ENCODE peak calls at places on chromosome 21, in ten cellular contexts. D is stomach; M is BE2C; C is mucosa of descending colon; S is IMR-90; Q is cardiac muscle cell; X is uterus; Z is lower lobe of right lung; P is CD4-positive, alpha-beta memory T cell; U is CD8-positive, alpha-beta memory T cell. O is an unnamed sample. For H3K4me1, the result is how much of the 10 kb centered on the place peaks cover.

GRCh38 chr21:36700295-36700960 is 1.5 kb downstream of the SIM2 start:
- DNase-seq in D (no peak), M (no peak), C (no peak), S (no peak), Q (no peak), X (no peak), Z (no peak), P (no peak), U (no peak), O (no peak)

GRCh38 chr21:46388206-46388880 is 64.4 kb downstream of the PCNT start:
- DNase-seq in D (no peak), M (no peak), C (no peak), S (no peak), Q (no peak), X (no peak), Z (no peak), P (no peak), U (no peak), O (no peak)

GRCh38 chr21:16454371-16454770 is 724.6 kb downstream of the USP25 start:
- DNase-seq in D (no peak), M (no peak), C (no peak), S (no peak), Q (peak), X (no peak), Z (no peak), P (no peak), U (no peak), O (peak)

GRCh38 chr21:31693222-31693621 is 33.7 kb downstream of the SOD1 start:
- DNase-seq in D (no peak), M (no peak), C (no peak), S (no peak), Q (no peak), X (no peak), Z (no peak), P (no peak), U (no peak), O (no peak)

GRCh38 chr21:29860346-29860745 is 79.5 kb downstream of the GRIK1 start:
- DNase-seq in D (no peak), M (no peak), C (no peak), S (no peak), Q (no peak), X (no peak), Z (no peak), P (no peak), U (no peak), O (no peak)

GRCh38 chr21:15421521-15421920 is 308.3 kb upstream of the USP25 start:
- DNase-seq in D (no peak), M (no peak), C (no peak), S (no peak), Q (no peak), X (no peak), Z (no peak), P (no peak), U (no peak), O (no peak)

GRCh38 chr21:29258626-29259335 is 39.9 kb upstream of the BACH1 start:
- DNase-seq in D (no peak), M (no peak), C (no peak), S (peak), Q (peak), X (no peak), Z (no peak), P (no peak), U (no peak), O (peak)

GRCh38 chr21:36860736-36861594 is 105.5 kb downstream of the HLCS start:
- DNase-seq in D (no peak), M (no peak), C (no peak), S (peak), Q (peak), X (no peak), Z (no peak), P (no peak), U (no peak), O (peak)

GRCh38 chr21:32572574-32573420 is 12.5 kb downstream of the TCP10L start:
- DNase-seq in D (peak), M (peak), C (peak), S (no peak), Q (no peak), X (no peak), Z (no peak), P (no peak), U (no peak), O (no peak)

GRCh38 chr21:21664871-21665270 is 666.7 kb downstream of the NCAM2 start:
- DNase-seq in D (no peak), M (no peak), C (no peak), S (peak), Q (peak), X (no peak), Z (no peak), P (no peak), U (no peak), O (no peak)

GRCh38 chr21:32196001-32196400 is 82.8 kb downstream of the MIS18A start:
- DNase-seq in D (no peak), M (no peak), C (no peak), S (no peak), Q (no peak), X (no peak), Z (no peak), P (no peak), U (no peak), O (no peak)

GRCh38 chr21:15754640-15755039 is 24.9 kb downstream of the USP25 start:
- DNase-seq in D (no peak), M (no peak), C (no peak), S (peak), Q (peak), X (no peak), Z (no peak), P (no peak), U (no peak), O (peak)

GRCh38 chr21:17802568-17802967 is 16.6 kb downstream of the C21orf91 start:
- DNase-seq in D (no peak), M (no peak), C (no peak), S (peak), Q (peak), X (no peak), Z (no peak), P (no peak), U (no peak), O (peak)

GRCh38 chr21:38351961-38352521 is 95.2 kb downstream of the KCNJ15 start:
- DNase-seq in D (no peak), M (no peak), C (no peak), S (peak), Q (peak), X (no peak), Z (no peak), P (no peak), U (no peak), O (peak)

GRCh38 chr21:40696246-40696645 is 150.7 kb downstream of the DSCAM start:
- DNase-seq in D (no peak), M (no peak), C (no peak), S (no peak), Q (no peak), X (no peak), Z (no peak), P (no peak), U (no peak), O (no peak)

GRCh38 chr21:46326110-46326703 is 2.3 kb downstream of the PCNT start:
- DNase-seq in D (no peak), M (no peak), C (no peak), S (no peak), Q (no peak), X (no peak), Z (no peak), P (no peak), U (no peak), O (no peak)

GRCh38 chr21:45990049-45990711 is 8.6 kb downstream of the COL6A1 start:
- DNase-seq in D (no peak), M (peak), C (peak), S (no peak), Q (no peak), X (peak), Z (peak), P (no peak), U (no peak), O (no peak)

GRCh38 chr21:16198546-16198945 is 468.8 kb downstream of the USP25 start:
- DNase-seq in D (no peak), M (no peak), C (no peak), S (no peak), Q (peak), X (no peak), Z (no peak), P (no peak), U (no peak), O (no peak)

GRCh38 chr21:33278736-33279135 is 12.6 kb downstream of the IL10RB start:
- DNase-seq in D (no peak), M (no peak), C (no peak), S (peak), Q (no peak), X (no peak), Z (no peak), P (no peak), U (no peak), O (peak)

GRCh38 chr21:39186676-39187075 is 3.4 kb upstream of the PSMG1 start:
- DNase-seq in D (no peak), M (no peak), C (no peak), S (no peak), Q (no peak), X (no peak), Z (no peak), P (no peak), U (no peak), O (no peak)

GRCh38 chr21:33032434-33033047 is 6.8 kb downstream of the OLIG2 start:
- DNase-seq in D (no peak), M (no peak), C (no peak), S (no peak), Q (no peak), X (no peak), Z (no peak), P (no peak), U (no peak), O (no peak)

GRCh38 chr21:37849703-37850102 is 66.6 kb downstream of the KCNJ6 start:
- DNase-seq in D (no peak), M (no peak), C (no peak), S (peak), Q (peak), X (no peak), Z (no peak), P (no peak), U (no peak), O (peak)

GRCh38 chr21:29163381-29164115 is 33.1 kb downstream of the MAP3K7CL start:
- DNase-seq in D (no peak), M (no peak), C (no peak), S (no peak), Q (peak), X (no peak), Z (peak), P (no peak), U (no peak), O (peak)

GRCh38 chr21:29104239-29104708 is 26.2 kb upstream of the MAP3K7CL start:
- DNase-seq in D (no peak), M (no peak), C (no peak), S (peak), Q (no peak), X (no peak), Z (no peak), P (no peak), U (no peak), O (peak)

GRCh38 chr21:17537299-17537698 is 24.5 kb downstream of the CXADR start:
- DNase-seq in D (no peak), M (no peak), C (no peak), S (no peak), Q (no peak), X (no peak), Z (no peak), P (no peak), U (no peak), O (peak)

GRCh38 chr21:39581414-39581813 is 31.3 kb upstream of the B3GALT5 start:
- DNase-seq in D (no peak), M (no peak), C (no peak), S (no peak), Q (no peak), X (no peak), Z (no peak), P (no peak), U (no peak), O (no peak)

GRCh38 chr21:29025328-29025713 is 853 bp downstream of the USP16 start:
- DNase-seq in D (no peak), M (no peak), C (no peak), S (peak), Q (peak), X (no peak), Z (no peak), P (no peak), U (peak), O (peak)

DNA sequence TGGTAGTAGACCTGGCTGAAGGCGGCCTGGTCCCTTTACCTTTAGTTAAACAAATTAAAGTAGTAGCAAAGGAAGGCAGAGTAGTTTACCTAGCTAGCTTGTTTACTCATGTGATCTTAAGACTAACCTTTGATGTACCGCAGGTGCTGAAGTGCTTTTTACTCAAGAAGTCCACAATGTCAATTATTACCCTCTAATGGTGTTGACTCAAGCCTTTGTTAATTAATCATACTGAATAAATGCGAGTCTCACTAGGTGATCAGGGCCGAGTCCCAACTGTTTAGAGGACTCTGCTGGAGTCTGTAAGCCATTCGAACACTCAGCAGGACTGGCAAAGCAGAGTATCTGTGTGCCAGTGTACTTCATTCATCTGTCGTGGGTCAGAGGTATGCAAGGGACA is 381.1 kb upstream of the NCAM2 start:
- DNase-seq in D (peak), M (no peak), C (no peak), S (no peak), Q (no peak), X (no peak), Z (no peak), P (no peak), U (no peak), O (no peak)
- H3K4me1 ChIP-seq in D (under half), M (under half), C (under half), S (under half), Q (under half), X (under half), Z (under half), P (under half), U (under half), O (under half)

DNA sequence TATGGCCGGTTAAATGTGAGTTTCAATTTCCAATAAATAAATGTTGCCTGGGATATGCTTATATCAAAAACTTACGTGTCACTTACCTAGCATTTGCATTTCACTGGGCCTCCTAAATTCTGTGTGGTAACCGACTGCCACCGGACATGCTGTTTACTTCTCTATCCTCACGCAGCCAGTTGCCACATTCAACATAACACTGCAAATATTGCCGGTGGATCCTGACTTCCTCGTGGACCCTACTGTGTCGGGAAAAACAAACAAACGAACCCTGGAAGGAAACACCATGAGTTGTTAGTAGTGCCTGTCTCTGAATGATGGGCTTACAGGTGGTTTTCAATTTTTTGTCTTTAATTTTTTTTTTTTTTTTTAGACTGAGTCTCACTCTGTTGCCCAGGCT is 54.1 kb downstream of the RIPK4 start:
- DNase-seq in D (no peak), M (no peak), C (no peak), S (no peak), Q (no peak), X (no peak), Z (no peak), P (no peak), U (no peak), O (no peak)
- H3K4me3 ChIP-seq in D (no peak), M (no peak), C (no peak), S (no peak), Q (no peak), X (no peak), Z (no peak), P (no peak), U (no peak), O (no peak)

GRCh38 chr21:35024071-35024420 is 25.1 kb downstream of the RUNX1 start:
- DNase-seq in D (no peak), M (no peak), C (peak), S (no peak), Q (no peak), X (no peak), Z (no peak), P (no peak), U (no peak), O (no peak)
- H3K4me1 ChIP-seq in D (under half), M (under half), C (under half), S (under half), Q (under half), X (under half), Z (under half), P (half or more), U (half or more), O (under half)

GRCh38 chr21:41953831-41954653 is at the start of gene C2CD2:
- DNase-seq in D (peak), M (peak), C (peak), S (peak), Q (peak), X (peak), Z (peak), P (no peak), U (no peak), O (peak)
- H3K4me3 ChIP-seq in D (peak), M (peak), C (peak), S (peak), Q (peak), X (peak), Z (peak), P (no peak), U (peak), O (peak)

GRCh38 chr21:27569091-27569490 is 602.2 kb upstream of the ADAMTS5 start:
- DNase-seq in D (no peak), M (no peak), C (no peak), S (peak), Q (no peak), X (no peak), Z (no peak), P (no peak), U (no peak), O (peak)
- H3K4me1 ChIP-seq in D (under half), M (under half), C (under half), S (under half), Q (under half), X (under half), Z (under half), P (under half), U (under half), O (under half)

GRCh38 chr21:44626673-44627143 is at the start of gene KRTAP10-9:
- DNase-seq in D (no peak), M (no peak), C (no peak), S (no peak), Q (no peak), X (no peak), Z (no peak), P (no peak), U (no peak), O (no peak)

GRCh38 chr21:44623575-44623974 is 3.3 kb upstream of the KRTAP10-9 start:
- DNase-seq in D (no peak), M (no peak), C (no peak), S (no peak), Q (no peak), X (no peak), Z (no peak), P (no peak), U (no peak), O (no peak)

GRCh38 chr21:44626262-44626661 is 631 bp upstream of the KRTAP10-9 start:
- DNase-seq in D (no peak), M (no peak), C (no peak), S (no peak), Q (no peak), X (no peak), Z (no peak), P (no peak), U (peak), O (no peak)

GRCh38 chr21:44628707-44629391 is 2.0 kb downstream of the KRTAP10-9 start:
- DNase-seq in D (no peak), M (no peak), C (no peak), S (no peak), Q (no peak), X (no peak), Z (no peak), P (no peak), U (no peak), O (no peak)

GRCh38 chr21:44625756-44626155 is 1.1 kb upstream of the KRTAP10-9 start:
- DNase-seq in D (no peak), M (no peak), C (no peak), S (no peak), Q (no peak), X (no peak), Z (no peak), P (no peak), U (no peak), O (no peak)
- H3K4me3 ChIP-seq in D (no peak), M (no peak), C (no peak), S (no peak), Q (no peak), X (no peak), Z (no peak), P (no peak), U (no peak), O (no peak)

DNA sequence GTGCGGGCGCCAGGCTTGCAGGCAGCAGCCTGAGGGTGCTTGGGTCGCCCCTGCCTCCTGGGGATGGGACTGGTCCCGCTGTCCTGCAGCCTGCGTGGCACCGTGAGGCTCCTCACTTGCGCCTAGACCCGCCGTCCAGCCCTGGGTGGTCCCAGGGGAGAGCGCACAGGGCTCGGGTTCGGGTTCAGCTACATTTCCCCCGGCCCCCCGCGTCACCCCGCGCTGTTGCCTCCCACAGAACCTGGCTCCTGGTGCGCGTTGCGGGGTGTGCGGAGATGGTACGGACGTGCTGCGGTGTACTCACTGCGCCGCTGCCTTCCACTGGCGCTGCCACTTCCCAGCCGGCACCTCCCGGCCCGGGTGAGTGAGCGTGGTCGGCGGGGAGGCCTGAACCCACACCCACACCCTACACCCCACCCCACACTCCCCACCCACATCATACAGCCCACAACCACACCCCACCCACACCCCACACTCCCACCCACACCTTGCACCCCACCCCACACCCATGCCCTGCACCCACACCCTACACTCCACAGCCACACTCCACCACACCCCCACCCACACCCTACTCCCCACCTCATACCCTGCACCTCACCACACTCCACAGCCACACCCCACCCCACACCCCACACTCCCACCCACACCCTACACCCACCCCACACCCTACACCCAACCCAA is 6.2 kb upstream of the PFKL start:
- DNase-seq in D (no peak), M (no peak), C (no peak), S (no peak), Q (no peak), X (no peak), Z (no peak), P (peak), U (peak), O (no peak)
- H3K4me1 ChIP-seq in D (under half), M (under half), C (under half), S (under half), Q (under half), X (under half), Z (under half), P (half or more), U (under half), O (under half)

GRCh38 chr21:14215971-14216621 is at the start of gene RBM11:
- DNase-seq in D (peak), M (peak), C (peak), S (peak), Q (peak), X (peak), Z (peak), P (peak), U (peak), O (peak)
- H3K4me3 ChIP-seq in D (peak), M (peak), C (peak), S (peak), Q (peak), X (peak), Z (peak), P (peak), U (peak), O (peak)

DNA sequence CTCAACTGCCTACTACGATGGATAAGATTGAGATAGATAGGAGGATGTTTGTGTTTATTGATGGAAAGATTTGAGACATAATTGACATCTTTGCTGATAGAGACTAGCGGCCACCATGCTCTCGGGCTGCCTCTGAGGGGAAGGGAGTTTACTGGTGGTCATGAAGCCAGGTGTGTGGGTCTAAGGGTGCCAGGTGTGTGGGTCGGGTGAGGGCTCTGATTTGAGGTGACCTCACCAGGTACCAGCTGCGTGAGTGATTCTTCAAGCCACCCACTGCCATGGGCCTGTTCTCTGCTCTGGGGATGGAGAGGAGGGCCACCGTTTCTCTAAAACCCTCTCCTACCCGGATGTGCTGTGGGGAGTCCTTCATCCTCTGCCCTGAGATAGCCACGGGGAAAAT is 3.1 kb downstream of the UBASH3A start:
- DNase-seq in D (no peak), M (no peak), C (no peak), S (no peak), Q (no peak), X (no peak), Z (no peak), P (no peak), U (no peak), O (no peak)
- H3K4me1 ChIP-seq in D (under half), M (under half), C (under half), S (under half), Q (under half), X (under half), Z (under half), P (half or more), U (half or more), O (under half)